ENCODE peak calls at places on chromosomes 7 and 10, in five cellular contexts. One of them, this sample, is unnamed.

GRCh38 chr7:51259766-51260165 is 56.8 kb downstream of the COBL start:
- DNase-seq in mammary epithelial cell: no peak
- DNase-seq in cardiac fibroblast: no peak
- DNase-seq in H54: no peak
- DNase-seq in left ventricle myocardium superior: no peak
- DNase-seq in this sample: no peak

GRCh38 chr10:130045091-130045652 is 65.5 kb downstream of the C10orf143 start:
- DNase-seq in mammary epithelial cell: no peak
- DNase-seq in cardiac fibroblast: no peak
- DNase-seq in H54: peak
- DNase-seq in left ventricle myocardium superior: no peak
- DNase-seq in this sample: no peak

GRCh38 chr10:77357611-77358010 is 280.0 kb downstream of the KCNMA1 start:
- DNase-seq in mammary epithelial cell: peak
- DNase-seq in cardiac fibroblast: peak
- DNase-seq in H54: peak
- DNase-seq in left ventricle myocardium superior: no peak
- DNase-seq in this sample: peak

GRCh38 chr10:47323636-47324299 is 1.5 kb downstream of the GDF2 start:
- DNase-seq in mammary epithelial cell: no peak
- DNase-seq in cardiac fibroblast: no peak
- DNase-seq in H54: no peak
- DNase-seq in left ventricle myocardium superior: no peak
- DNase-seq in this sample: no peak

GRCh38 chr10:105793071-105793470 is 1152.0 kb downstream of the SORCS3 start:
- DNase-seq in mammary epithelial cell: peak
- DNase-seq in cardiac fibroblast: no peak
- DNase-seq in H54: no peak
- DNase-seq in left ventricle myocardium superior: no peak
- DNase-seq in this sample: no peak

GRCh38 chr7:82444220-82445049 is 858 bp upstream of the CACNA2D1 start:
- DNase-seq in mammary epithelial cell: peak
- DNase-seq in cardiac fibroblast: no peak
- DNase-seq in H54: no peak
- DNase-seq in left ventricle myocardium superior: no peak
- DNase-seq in this sample: no peak

GRCh38 chr10:35398888-35399287 is 62.6 kb downstream of the CCNY start:
- DNase-seq in mammary epithelial cell: no peak
- DNase-seq in cardiac fibroblast: no peak
- DNase-seq in H54: no peak
- DNase-seq in left ventricle myocardium superior: no peak
- DNase-seq in this sample: no peak

GRCh38 chr10:86815640-86816039 is 59.2 kb downstream of the BMPR1A start:
- DNase-seq in mammary epithelial cell: no peak
- DNase-seq in cardiac fibroblast: no peak
- DNase-seq in H54: no peak
- DNase-seq in left ventricle myocardium superior: no peak
- DNase-seq in this sample: no peak

GRCh38 chr7:1211611-1212010 is 21.1 kb upstream of the UNCX start:
- DNase-seq in mammary epithelial cell: no peak
- DNase-seq in cardiac fibroblast: no peak
- DNase-seq in H54: no peak
- DNase-seq in left ventricle myocardium superior: no peak
- DNase-seq in this sample: no peak

GRCh38 chr7:129855234-129855673 is 97.5 kb downstream of the UBE2H start:
- DNase-seq in mammary epithelial cell: no peak
- DNase-seq in cardiac fibroblast: peak
- DNase-seq in H54: no peak
- DNase-seq in left ventricle myocardium superior: no peak
- DNase-seq in this sample: peak

GRCh38 chr7:82598958-82599357 is 155.4 kb upstream of the CACNA2D1 start:
- DNase-seq in mammary epithelial cell: peak
- DNase-seq in cardiac fibroblast: peak
- DNase-seq in H54: no peak
- DNase-seq in left ventricle myocardium superior: no peak
- DNase-seq in this sample: peak

GRCh38 chr7:143003393-143004051 is 23.4 kb downstream of the OR9A2 start:
- DNase-seq in mammary epithelial cell: peak
- DNase-seq in cardiac fibroblast: peak
- DNase-seq in H54: peak
- DNase-seq in left ventricle myocardium superior: no peak
- DNase-seq in this sample: peak

GRCh38 chr10:131553121-131553520 is 241.6 kb upstream of the TCERG1L start:
- DNase-seq in mammary epithelial cell: no peak
- DNase-seq in cardiac fibroblast: no peak
- DNase-seq in H54: no peak
- DNase-seq in left ventricle myocardium superior: no peak
- DNase-seq in this sample: no peak

GRCh38 chr7:110541962-110542361 is 549.0 kb upstream of the LRRN3 start:
- DNase-seq in mammary epithelial cell: no peak
- DNase-seq in cardiac fibroblast: no peak
- DNase-seq in H54: no peak
- DNase-seq in left ventricle myocardium superior: no peak
- DNase-seq in this sample: no peak

GRCh38 chr10:114199239-114199638 is 20.1 kb downstream of the TDRD1 start:
- DNase-seq in mammary epithelial cell: no peak
- DNase-seq in cardiac fibroblast: no peak
- DNase-seq in H54: no peak
- DNase-seq in left ventricle myocardium superior: no peak
- DNase-seq in this sample: no peak

GRCh38 chr10:106705576-106706526 is 458.7 kb downstream of the SORCS1 start:
- DNase-seq in mammary epithelial cell: peak
- DNase-seq in cardiac fibroblast: peak
- DNase-seq in H54: peak
- DNase-seq in left ventricle myocardium superior: no peak
- DNase-seq in this sample: peak

GRCh38 chr7:102988631-102989030 is 75.8 kb downstream of the LRRC17 start:
- DNase-seq in mammary epithelial cell: no peak
- DNase-seq in cardiac fibroblast: no peak
- DNase-seq in H54: no peak
- DNase-seq in left ventricle myocardium superior: no peak
- DNase-seq in this sample: no peak

GRCh38 chr7:3552499-3552898 is 251.4 kb downstream of the SDK1 start:
- DNase-seq in mammary epithelial cell: peak
- DNase-seq in cardiac fibroblast: peak
- DNase-seq in H54: no peak
- DNase-seq in left ventricle myocardium superior: no peak
- DNase-seq in this sample: peak

GRCh38 chr7:24024689-24025088 is 259.3 kb upstream of the NPY start:
- DNase-seq in mammary epithelial cell: no peak
- DNase-seq in cardiac fibroblast: no peak
- DNase-seq in H54: no peak
- DNase-seq in left ventricle myocardium superior: no peak
- DNase-seq in this sample: peak

This sample was measured in fibroblast of lung.